ENCODE peak calls at places on chromosome 14, in five cellular contexts. X is stimulated activated CD4-positive, alpha-beta T cell treated with anti-CD3 and anti-CD28 coated beads, Interleukin-2, amount 100 ng/mL, for 48 hours; C is stimulated activated naive CD4-positive, alpha-beta T cell; N is GM04504; U is NCI-H510A. T is an unnamed sample.

GRCh38 chr14:79971330-79971729 is 240.0 kb downstream of the DIO2 start:
- DNase-seq in X (no peak), C (no peak), N (peak), U (no peak), T (no peak)

GRCh38 chr14:22147716-22148115 is 441.3 kb downstream of the DAD1 start:
- DNase-seq in X (no peak), C (no peak), N (no peak), U (no peak), T (no peak)

GRCh38 chr14:95516554-95517209 is at the start of gene SYNE3:
- DNase-seq in X (no peak), C (peak), N (no peak), U (no peak), T (no peak)

GRCh38 chr14:54447231-54447692 is 6.1 kb upstream of the CNIH1 start:
- DNase-seq in X (no peak), C (no peak), N (no peak), U (no peak), T (no peak)

GRCh38 chr14:96502621-96503251 is 554 bp downstream of the PAPOLA start:
- DNase-seq in X (no peak), C (no peak), N (no peak), U (peak), T (no peak)

GRCh38 chr14:22530101-22530500 is 58.9 kb downstream of the DAD1 start:
- DNase-seq in X (no peak), C (no peak), N (no peak), U (no peak), T (no peak)

GRCh38 chr14:62162998-62163589 is 400.9 kb downstream of the SNAPC1 start:
- DNase-seq in X (peak), C (no peak), N (no peak), U (no peak), T (peak)

GRCh38 chr14:91173221-91173670 is 59.4 kb downstream of the DGLUCY start:
- DNase-seq in X (peak), C (peak), N (peak), U (peak), T (peak)

GRCh38 chr14:105745433-105746123 is 219.2 kb downstream of the TMEM121 start:
- DNase-seq in X (no peak), C (no peak), N (no peak), U (no peak), T (no peak)

GRCh38 chr14:61963926-61964325 is 201.7 kb downstream of the SNAPC1 start:
- DNase-seq in X (no peak), C (no peak), N (no peak), U (no peak), T (no peak)

GRCh38 chr14:88411039-88411438 is 25.6 kb downstream of the SPATA7 start:
- DNase-seq in X (no peak), C (no peak), N (no peak), U (no peak), T (no peak)

GRCh38 chr14:96631621-96632362 is 129.6 kb downstream of the PAPOLA start:
- DNase-seq in X (no peak), C (no peak), N (no peak), U (no peak), T (no peak)

GRCh38 chr14:84894254-84894653 is 635.7 kb upstream of the FLRT2 start:
- DNase-seq in X (no peak), C (no peak), N (no peak), U (peak), T (peak)

GRCh38 chr14:88323086-88323519 is at the start of gene KCNK10:
- DNase-seq in X (no peak), C (no peak), N (no peak), U (peak), T (no peak)

GRCh38 chr14:102215522-102216250 is 76.0 kb downstream of the WDR20 start:
- DNase-seq in X (no peak), C (no peak), N (no peak), U (peak), T (peak)

GRCh38 chr14:24146978-24147760 is at the start of gene RNF31:
- DNase-seq in X (peak), C (peak), N (peak), U (peak), T (peak)

GRCh38 chr14:51546603-51547258 is 105.0 kb upstream of the FRMD6 start:
- DNase-seq in X (no peak), C (no peak), N (no peak), U (no peak), T (peak)

GRCh38 chr14:78401866-78402265 is 231.7 kb downstream of the NRXN3 start:
- DNase-seq in X (no peak), C (no peak), N (no peak), U (no peak), T (no peak)

T was measured in DMS153.